ENCODE peak calls at places on chromosomes 4 and X, in seven cellular contexts. O is cardiac fibroblast, V is ovary, I is gastrocnemius medialis, J is tibial nerve, Y is AG04449, M is bronchial epithelial cell. X is an unnamed sample.

GRCh38 chrX:52933976-52934703 is 24.2 kb downstream of the FAM156A start:
- DNase-seq in O (no peak), V (no peak), I (no peak), J (no peak), Y (no peak), M (no peak), X (no peak)

GRCh38 chr4:43481526-43481925 is 589.0 kb downstream of the GRXCR1 start:
- DNase-seq in O (no peak), V (no peak), I (no peak), J (no peak), Y (no peak), M (no peak), X (no peak)

GRCh38 chr4:85861064-85861767 is 386.3 kb downstream of the ARHGAP24 start:
- DNase-seq in O (no peak), V (no peak), I (no peak), J (no peak), Y (no peak), M (peak), X (no peak)

GRCh38 chr4:139746430-139746829 is 80.8 kb downstream of the MGST2 start:
- DNase-seq in O (no peak), V (no peak), I (no peak), J (no peak), Y (no peak), M (no peak), X (no peak)

GRCh38 chr4:39394706-39395105 is 12.0 kb upstream of the KLB start:
- DNase-seq in O (no peak), V (no peak), I (no peak), J (no peak), Y (no peak), M (no peak), X (no peak)

GRCh38 chrX:12138366-12139313 is at the start of gene FRMPD4:
- DNase-seq in O (peak), V (no peak), I (no peak), J (no peak), Y (no peak), M (no peak), X (no peak)

GRCh38 chr4:168440442-168441264 is 39.6 kb downstream of the DDX60L start:
- DNase-seq in O (peak), V (no peak), I (no peak), J (no peak), Y (no peak), M (peak), X (peak)

GRCh38 chr4:79201976-79202375 is 123.9 kb downstream of the NAA11 start:
- DNase-seq in O (no peak), V (no peak), I (no peak), J (no peak), Y (no peak), M (no peak), X (no peak)

GRCh38 chr4:138311771-138312535 is 69.8 kb upstream of the SLC7A11 start:
- DNase-seq in O (peak), V (no peak), I (no peak), J (no peak), Y (no peak), M (no peak), X (no peak)

GRCh38 chrX:41238543-41238942 is 95.4 kb upstream of the DDX3X start:
- DNase-seq in O (peak), V (no peak), I (no peak), J (no peak), Y (no peak), M (peak), X (peak)

GRCh38 chr4:13990596-13991589 is 363.4 kb upstream of the BOD1L1 start:
- DNase-seq in O (peak), V (no peak), I (no peak), J (no peak), Y (no peak), M (no peak), X (no peak)

GRCh38 chr4:148376151-148376550 is 66.1 kb downstream of the NR3C2 start:
- DNase-seq in O (peak), V (peak), I (peak), J (peak), Y (no peak), M (peak), X (no peak)

GRCh38 chr4:80454040-80454439 is 118.5 kb downstream of the CFAP299 start:
- DNase-seq in O (no peak), V (no peak), I (no peak), J (no peak), Y (no peak), M (peak), X (no peak)

GRCh38 chrX:30301977-30302376 is 7.2 kb downstream of the NR0B1 start:
- DNase-seq in O (peak), V (no peak), I (no peak), J (no peak), Y (no peak), M (peak), X (peak)

GRCh38 chr4:127672111-127672510 is 39.4 kb downstream of the INTU start:
- DNase-seq in O (no peak), V (no peak), I (no peak), J (no peak), Y (no peak), M (no peak), X (no peak)

GRCh38 chrX:41621236-41621651 is 67.5 kb upstream of the GPR34 start:
- DNase-seq in O (peak), V (no peak), I (no peak), J (no peak), Y (no peak), M (peak), X (no peak)

GRCh38 chr4:15303052-15303641 is 124.7 kb upstream of the C1QTNF7 start:
- DNase-seq in O (peak), V (peak), I (no peak), J (no peak), Y (peak), M (peak), X (peak)

GRCh38 chr4:173119818-173120217 is 48.8 kb upstream of the GALNT7 start:
- DNase-seq in O (no peak), V (no peak), I (no peak), J (no peak), Y (no peak), M (peak), X (peak)

GRCh38 chr4:173124209-173124865 is 44.3 kb upstream of the GALNT7 start:
- DNase-seq in O (no peak), V (no peak), I (no peak), J (no peak), Y (no peak), M (no peak), X (no peak)

GRCh38 chr4:173125216-173125812 is 43.3 kb upstream of the GALNT7 start:
- DNase-seq in O (no peak), V (no peak), I (no peak), J (no peak), Y (no peak), M (no peak), X (no peak)

DNA sequence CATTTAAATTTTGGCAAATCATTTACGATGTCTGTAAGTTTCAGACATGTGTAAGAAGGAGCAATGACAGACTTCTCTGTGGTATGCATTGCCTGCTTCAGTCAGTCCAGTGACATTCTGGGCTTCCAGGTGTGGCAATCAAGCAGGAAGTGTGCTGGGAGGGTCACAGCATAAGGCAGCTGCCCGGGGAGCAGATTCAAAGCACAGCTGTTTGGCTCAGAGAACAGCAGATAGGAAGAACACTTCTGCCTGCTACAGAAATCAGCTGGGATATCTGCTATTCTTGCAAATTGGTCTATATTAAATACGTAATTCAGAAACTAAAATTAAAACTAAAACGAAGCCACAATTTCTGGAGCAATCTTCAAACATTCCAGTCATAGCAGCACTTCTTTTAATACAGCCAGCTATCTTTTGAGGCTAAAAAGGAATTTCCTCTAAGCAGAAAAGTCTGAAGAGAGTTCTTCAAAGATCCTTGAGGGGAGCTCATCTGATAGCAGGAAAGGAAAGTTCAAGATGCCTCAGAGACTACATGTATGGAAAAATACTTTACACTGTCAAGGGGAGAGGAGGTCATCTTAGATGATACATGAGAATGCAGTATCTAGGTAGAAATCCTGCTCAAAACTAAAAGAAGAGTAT is 47.4 kb upstream of the GALNT7 start:
- DNase-seq in O (peak), V (no peak), I (peak), J (no peak), Y (peak), M (peak), X (no peak)
- TF ChIP-seq CTCF in O (no peak), V (no peak), I (no peak), J (no peak), Y (no peak), M (no peak), X (no peak)

GRCh38 chr4:30725562-30725961 is 5.4 kb downstream of the PCDH7 start:
- DNase-seq in O (no peak), V (no peak), I (no peak), J (no peak), Y (no peak), M (no peak), X (no peak)
- H3K4me3 ChIP-seq in O (no peak), V (no peak), I (no peak), J (no peak), Y (no peak), M (peak), X (no peak)

DNA sequence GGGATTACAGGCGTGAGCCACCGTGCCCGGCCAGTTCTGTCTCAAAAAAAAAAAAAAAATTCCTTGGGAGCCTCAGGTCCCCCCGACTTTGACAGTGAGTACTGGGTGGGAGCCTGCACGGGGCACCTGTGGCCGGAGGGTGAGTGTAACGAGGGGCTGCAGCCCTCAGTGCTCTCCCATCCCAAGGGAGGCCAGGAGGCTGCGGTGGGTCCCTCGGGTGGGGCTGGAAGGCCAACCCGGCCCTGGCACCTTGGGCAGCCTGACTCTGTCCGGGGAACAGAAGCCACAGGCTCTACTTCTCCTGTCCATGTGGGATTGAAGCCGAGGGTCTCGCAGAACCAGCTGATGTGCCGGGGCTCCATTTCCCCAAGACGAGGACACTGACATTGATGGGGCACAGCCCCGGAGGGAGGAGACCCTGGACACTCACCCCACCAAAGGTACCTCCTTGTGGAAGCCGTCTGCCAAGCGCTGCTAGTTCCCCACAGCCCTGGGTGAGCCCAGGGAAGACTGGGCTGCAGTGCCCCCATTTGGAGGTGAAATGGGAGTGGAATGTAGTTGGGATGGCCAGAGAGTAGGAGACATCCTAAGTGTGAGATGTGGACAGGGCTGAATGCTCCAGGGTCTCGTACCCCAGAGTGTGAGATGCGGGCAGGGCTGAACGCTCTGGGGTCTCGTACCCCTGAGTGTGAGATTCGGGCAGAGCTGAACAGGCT is 2.3 kb upstream of the SLC26A1 start:
- DNase-seq in O (no peak), V (no peak), I (no peak), J (no peak), Y (no peak), M (no peak), X (no peak)
- TF ChIP-seq CTCF in O (no peak), V (no peak), I (no peak), J (no peak), Y (no peak), M (no peak), X (no peak)

GRCh38 chr4:16418814-16419213 is 192.5 kb upstream of the TAPT1 start:
- DNase-seq in O (peak), V (no peak), I (no peak), J (no peak), Y (no peak), M (peak), X (no peak)

GRCh38 chr4:16413794-16414555 is 187.7 kb upstream of the TAPT1 start:
- DNase-seq in O (no peak), V (no peak), I (no peak), J (no peak), Y (no peak), M (no peak), X (no peak)

GRCh38 chr4:16411691-16412090 is 185.4 kb upstream of the TAPT1 start:
- DNase-seq in O (no peak), V (no peak), I (no peak), J (no peak), Y (no peak), M (no peak), X (no peak)

GRCh38 chr4:16417198-16417597 is 190.9 kb upstream of the TAPT1 start:
- DNase-seq in O (no peak), V (no peak), I (no peak), J (no peak), Y (no peak), M (no peak), X (no peak)

DNA sequence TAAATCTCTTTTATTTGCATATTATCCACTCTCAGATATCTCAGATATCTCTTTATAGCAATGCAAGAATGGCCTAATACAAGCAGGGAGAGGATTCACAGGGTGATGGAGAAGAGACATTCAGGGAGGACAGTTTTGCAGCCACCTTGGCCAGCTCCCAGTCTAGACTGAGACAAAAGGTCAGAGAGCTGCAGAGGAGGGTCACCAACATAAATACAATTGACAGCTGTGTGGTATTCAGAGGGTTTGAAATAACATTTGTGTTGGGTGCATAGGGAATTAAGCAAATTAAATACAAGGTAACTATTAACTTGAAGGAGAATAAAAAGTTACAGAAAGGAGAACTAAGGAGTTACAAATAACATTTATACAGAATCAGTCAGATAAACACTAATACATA is 189.5 kb upstream of the TAPT1 start:
- DNase-seq in O (no peak), V (no peak), I (no peak), J (no peak), Y (no peak), M (no peak), X (no peak)
- H3K4me3 ChIP-seq in O (no peak), V (no peak), I (no peak), J (no peak), Y (no peak), M (no peak), X (no peak)

DNA sequence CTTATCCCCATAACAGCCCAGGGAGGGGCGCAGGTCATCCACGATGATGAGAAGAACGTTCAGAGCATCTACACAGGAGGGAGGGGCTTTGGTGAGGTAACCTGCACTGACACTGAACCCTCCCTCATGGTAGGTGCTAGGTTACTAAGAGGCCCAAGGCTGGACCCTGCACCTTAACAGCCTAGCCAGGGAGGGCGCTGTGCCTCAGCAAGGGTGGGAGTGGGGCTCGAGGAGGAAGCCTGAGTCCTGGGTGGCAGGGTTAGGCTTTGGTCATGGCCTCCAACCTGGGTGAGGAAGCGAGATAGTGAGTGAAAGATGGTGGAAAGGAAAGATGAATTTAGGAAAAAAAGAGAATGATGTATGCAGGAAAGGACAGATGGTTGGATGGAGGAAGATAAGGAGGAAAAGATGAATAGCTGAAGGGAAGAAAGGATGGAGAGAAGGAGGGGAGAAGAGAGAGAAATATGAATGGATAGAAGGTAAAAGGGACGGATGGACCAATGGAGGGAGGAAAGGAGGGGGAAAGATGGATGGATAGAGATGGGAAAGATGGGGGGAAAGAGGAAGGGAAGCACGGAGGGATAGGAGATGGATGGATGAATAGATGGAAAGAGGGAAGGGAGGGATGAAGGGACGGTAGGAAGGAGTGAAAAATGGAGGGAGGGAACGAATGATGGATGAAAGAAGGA is 736 bp downstream of the IDS start:
- DNase-seq in O (no peak), V (no peak), I (no peak), J (no peak), Y (no peak), M (no peak), X (no peak)
- TF ChIP-seq CTCF in O (peak), V (no peak), I (no peak), J (peak), Y (peak), M (peak), X (peak)

GRCh38 chr4:184812181-184812542 is 13.6 kb downstream of the ACSL1 start:
- DNase-seq in O (no peak), V (no peak), I (no peak), J (no peak), Y (no peak), M (no peak), X (no peak)
- H3K4me3 ChIP-seq in O (no peak), V (no peak), I (peak), J (no peak), Y (no peak), M (no peak), X (no peak)

GRCh38 chr4:1009647-1010521 is 1.5 kb upstream of the FGFRL1 start:
- DNase-seq in O (peak), V (peak), I (peak), J (peak), Y (no peak), M (no peak), X (no peak)
- TF ChIP-seq CTCF in O (no peak), V (no peak), I (peak), J (peak), Y (peak), M (peak), X (no peak)

GRCh38 chrX:154373340-154374306 is 811 bp downstream of the FLNA start:
- DNase-seq in O (peak), V (peak), I (peak), J (peak), Y (no peak), M (peak), X (peak)
- H3K4me3 ChIP-seq in O (peak), V (peak), I (peak), J (peak), Y (peak), M (peak), X (peak)

GRCh38 chr4:88528861-88529260 is 5.3 kb upstream of the PYURF start:
- DNase-seq in O (peak), V (no peak), I (no peak), J (no peak), Y (no peak), M (no peak), X (no peak)
- TF ChIP-seq CTCF in O (peak), V (no peak), I (no peak), J (no peak), Y (no peak), M (no peak), X (no peak)